ENCODE peak calls at places on chromosomes 6 and 20, in nine cellular contexts. One of them, this sample, is unnamed.

GRCh38 chr20:49924247-49924646 is 8.9 kb upstream of the SPATA2 start:
- DNase-seq in SJSA1: no peak
- DNase-seq in dermis blood vessel endothelial cell: no peak
- DNase-seq in activated naive CD4-positive, alpha-beta T cell: no peak
- DNase-seq in CD8-positive, alpha-beta memory T cell: no peak
- DNase-seq in HEK293T: no peak
- DNase-seq in cardiac fibroblast: no peak
- DNase-seq in stimulated activated CD4-positive, alpha-beta T cell treated with anti-CD3 and anti-CD28 coated beads, Interleukin-1b, Interleukin-23, amount 100 ng/mL, for 24 hours: no peak
- DNase-seq in GM13976: no peak
- DNase-seq in this sample: no peak

GRCh38 chr6:135129139-135129867 is 51.8 kb upstream of the MYB start:
- DNase-seq in stimulated activated CD4-positive, alpha-beta T cell treated with anti-CD3 and anti-CD28 coated beads, Interleukin-1b, Interleukin-23, amount 100 ng/mL, for 24 hours: no peak
- DNase-seq in cardiac fibroblast: no peak
- DNase-seq in SJSA1: no peak
- DNase-seq in CD8-positive, alpha-beta memory T cell: peak; percentile 6
- DNase-seq in GM13976: no peak
- DNase-seq in activated naive CD4-positive, alpha-beta T cell: no peak
- DNase-seq in HEK293T: no peak
- DNase-seq in dermis blood vessel endothelial cell: no peak
- DNase-seq in this sample: no peak

GRCh38 chr6:2857580-2858337 is 16.1 kb upstream of the SERPINB1 start:
- DNase-seq in SJSA1: peak; percentile 68
- DNase-seq in activated naive CD4-positive, alpha-beta T cell: peak; percentile 34
- DNase-seq in dermis blood vessel endothelial cell: peak; percentile 92
- DNase-seq in stimulated activated CD4-positive, alpha-beta T cell treated with anti-CD3 and anti-CD28 coated beads, Interleukin-1b, Interleukin-23, amount 100 ng/mL, for 24 hours: no peak
- DNase-seq in HEK293T: no peak
- DNase-seq in GM13976: peak; percentile 80
- DNase-seq in CD8-positive, alpha-beta memory T cell: peak; percentile 73
- DNase-seq in cardiac fibroblast: peak; percentile 84
- DNase-seq in this sample: peak; percentile 88

GRCh38 chr6:38033442-38033982 is 214.0 kb downstream of the ZFAND3 start:
- DNase-seq in GM13976: no peak
- DNase-seq in HEK293T: no peak
- DNase-seq in CD8-positive, alpha-beta memory T cell: no peak
- DNase-seq in dermis blood vessel endothelial cell: no peak
- DNase-seq in stimulated activated CD4-positive, alpha-beta T cell treated with anti-CD3 and anti-CD28 coated beads, Interleukin-1b, Interleukin-23, amount 100 ng/mL, for 24 hours: no peak
- DNase-seq in SJSA1: no peak
- DNase-seq in cardiac fibroblast: no peak
- DNase-seq in activated naive CD4-positive, alpha-beta T cell: no peak
- DNase-seq in this sample: no peak

GRCh38 chr20:19012671-19013070 is 199.1 kb downstream of the SCP2D1 start:
- DNase-seq in GM13976: no peak
- DNase-seq in stimulated activated CD4-positive, alpha-beta T cell treated with anti-CD3 and anti-CD28 coated beads, Interleukin-1b, Interleukin-23, amount 100 ng/mL, for 24 hours: no peak
- DNase-seq in CD8-positive, alpha-beta memory T cell: no peak
- DNase-seq in HEK293T: no peak
- DNase-seq in SJSA1: no peak
- DNase-seq in activated naive CD4-positive, alpha-beta T cell: no peak
- DNase-seq in dermis blood vessel endothelial cell: no peak
- DNase-seq in cardiac fibroblast: peak; percentile 22
- DNase-seq in this sample: no peak

GRCh38 chr20:23019403-23019802 is 15.7 kb upstream of the SSTR4 start:
- DNase-seq in stimulated activated CD4-positive, alpha-beta T cell treated with anti-CD3 and anti-CD28 coated beads, Interleukin-1b, Interleukin-23, amount 100 ng/mL, for 24 hours: no peak
- DNase-seq in activated naive CD4-positive, alpha-beta T cell: no peak
- DNase-seq in cardiac fibroblast: no peak
- DNase-seq in dermis blood vessel endothelial cell: no peak
- DNase-seq in HEK293T: no peak
- DNase-seq in SJSA1: no peak
- DNase-seq in GM13976: no peak
- DNase-seq in CD8-positive, alpha-beta memory T cell: no peak
- DNase-seq in this sample: no peak

GRCh38 chr6:89287351-89288028 is 27.6 kb downstream of the GABRR2 start:
- DNase-seq in SJSA1: no peak
- DNase-seq in HEK293T: no peak
- DNase-seq in cardiac fibroblast: no peak
- DNase-seq in dermis blood vessel endothelial cell: no peak
- DNase-seq in CD8-positive, alpha-beta memory T cell: no peak
- DNase-seq in stimulated activated CD4-positive, alpha-beta T cell treated with anti-CD3 and anti-CD28 coated beads, Interleukin-1b, Interleukin-23, amount 100 ng/mL, for 24 hours: no peak
- DNase-seq in GM13976: no peak
- DNase-seq in activated naive CD4-positive, alpha-beta T cell: no peak
- DNase-seq in this sample: no peak

GRCh38 chr6:109743739-109744138 is 52.6 kb downstream of the FIG4 start:
- DNase-seq in activated naive CD4-positive, alpha-beta T cell: no peak
- DNase-seq in stimulated activated CD4-positive, alpha-beta T cell treated with anti-CD3 and anti-CD28 coated beads, Interleukin-1b, Interleukin-23, amount 100 ng/mL, for 24 hours: no peak
- DNase-seq in dermis blood vessel endothelial cell: peak; percentile 80
- DNase-seq in cardiac fibroblast: peak; percentile 76
- DNase-seq in GM13976: no peak
- DNase-seq in CD8-positive, alpha-beta memory T cell: no peak
- DNase-seq in SJSA1: peak; percentile 33
- DNase-seq in HEK293T: no peak
- DNase-seq in this sample: peak; percentile 15

GRCh38 chr6:160238786-160239751 is 19.6 kb downstream of the SLC22A2 start:
- DNase-seq in CD8-positive, alpha-beta memory T cell: no peak
- DNase-seq in activated naive CD4-positive, alpha-beta T cell: no peak
- DNase-seq in cardiac fibroblast: peak; percentile 29
- DNase-seq in dermis blood vessel endothelial cell: no peak
- DNase-seq in SJSA1: no peak
- DNase-seq in HEK293T: no peak
- DNase-seq in GM13976: no peak
- DNase-seq in stimulated activated CD4-positive, alpha-beta T cell treated with anti-CD3 and anti-CD28 coated beads, Interleukin-1b, Interleukin-23, amount 100 ng/mL, for 24 hours: no peak
- DNase-seq in this sample: no peak

GRCh38 chr20:31860431-31861345 is 9.6 kb downstream of the DUSP15 start:
- DNase-seq in HEK293T: no peak
- DNase-seq in activated naive CD4-positive, alpha-beta T cell: no peak
- DNase-seq in GM13976: peak; percentile 54
- DNase-seq in cardiac fibroblast: peak; percentile 61
- DNase-seq in dermis blood vessel endothelial cell: peak; percentile 34
- DNase-seq in CD8-positive, alpha-beta memory T cell: no peak
- DNase-seq in stimulated activated CD4-positive, alpha-beta T cell treated with anti-CD3 and anti-CD28 coated beads, Interleukin-1b, Interleukin-23, amount 100 ng/mL, for 24 hours: no peak
- DNase-seq in SJSA1: no peak
- DNase-seq in this sample: no peak

GRCh38 chr6:52253494-52253893 is 9.2 kb upstream of the IL17F start:
- DNase-seq in CD8-positive, alpha-beta memory T cell: no peak
- DNase-seq in stimulated activated CD4-positive, alpha-beta T cell treated with anti-CD3 and anti-CD28 coated beads, Interleukin-1b, Interleukin-23, amount 100 ng/mL, for 24 hours: no peak
- DNase-seq in SJSA1: no peak
- DNase-seq in HEK293T: no peak
- DNase-seq in dermis blood vessel endothelial cell: no peak
- DNase-seq in activated naive CD4-positive, alpha-beta T cell: no peak
- DNase-seq in cardiac fibroblast: no peak
- DNase-seq in GM13976: no peak
- DNase-seq in this sample: peak; percentile 41

GRCh38 chr6:100944644-100945043 is 63.5 kb upstream of the ASCC3 start:
- DNase-seq in GM13976: no peak
- DNase-seq in CD8-positive, alpha-beta memory T cell: no peak
- DNase-seq in dermis blood vessel endothelial cell: no peak
- DNase-seq in activated naive CD4-positive, alpha-beta T cell: no peak
- DNase-seq in HEK293T: no peak
- DNase-seq in SJSA1: no peak
- DNase-seq in stimulated activated CD4-positive, alpha-beta T cell treated with anti-CD3 and anti-CD28 coated beads, Interleukin-1b, Interleukin-23, amount 100 ng/mL, for 24 hours: no peak
- DNase-seq in cardiac fibroblast: no peak
- DNase-seq in this sample: no peak

GRCh38 chr20:55893031-55893430 is 112.3 kb downstream of the CBLN4 start:
- DNase-seq in cardiac fibroblast: peak; percentile 2
- DNase-seq in stimulated activated CD4-positive, alpha-beta T cell treated with anti-CD3 and anti-CD28 coated beads, Interleukin-1b, Interleukin-23, amount 100 ng/mL, for 24 hours: no peak
- DNase-seq in HEK293T: no peak
- DNase-seq in GM13976: no peak
- DNase-seq in CD8-positive, alpha-beta memory T cell: no peak
- DNase-seq in SJSA1: no peak
- DNase-seq in dermis blood vessel endothelial cell: no peak
- DNase-seq in activated naive CD4-positive, alpha-beta T cell: no peak
- DNase-seq in this sample: no peak

GRCh38 chr6:21342496-21342895 is 251.1 kb upstream of the SOX4 start:
- DNase-seq in stimulated activated CD4-positive, alpha-beta T cell treated with anti-CD3 and anti-CD28 coated beads, Interleukin-1b, Interleukin-23, amount 100 ng/mL, for 24 hours: no peak
- DNase-seq in dermis blood vessel endothelial cell: no peak
- DNase-seq in HEK293T: no peak
- DNase-seq in SJSA1: no peak
- DNase-seq in CD8-positive, alpha-beta memory T cell: no peak
- DNase-seq in cardiac fibroblast: no peak
- DNase-seq in GM13976: no peak
- DNase-seq in activated naive CD4-positive, alpha-beta T cell: no peak
- DNase-seq in this sample: peak; percentile 34

GRCh38 chr6:133768656-133769295 is 120.1 kb upstream of the TCF21 start:
- DNase-seq in stimulated activated CD4-positive, alpha-beta T cell treated with anti-CD3 and anti-CD28 coated beads, Interleukin-1b, Interleukin-23, amount 100 ng/mL, for 24 hours: no peak
- DNase-seq in SJSA1: no peak
- DNase-seq in activated naive CD4-positive, alpha-beta T cell: no peak
- DNase-seq in dermis blood vessel endothelial cell: peak; percentile 67
- DNase-seq in HEK293T: no peak
- DNase-seq in cardiac fibroblast: peak; percentile 77
- DNase-seq in CD8-positive, alpha-beta memory T cell: no peak
- DNase-seq in GM13976: no peak
- DNase-seq in this sample: peak; percentile 10

GRCh38 chr6:156030053-156030452 is 574.4 kb upstream of the NOX3 start:
- DNase-seq in HEK293T: no peak
- DNase-seq in dermis blood vessel endothelial cell: no peak
- DNase-seq in GM13976: no peak
- DNase-seq in SJSA1: no peak
- DNase-seq in CD8-positive, alpha-beta memory T cell: no peak
- DNase-seq in stimulated activated CD4-positive, alpha-beta T cell treated with anti-CD3 and anti-CD28 coated beads, Interleukin-1b, Interleukin-23, amount 100 ng/mL, for 24 hours: no peak
- DNase-seq in cardiac fibroblast: no peak
- DNase-seq in activated naive CD4-positive, alpha-beta T cell: no peak
- DNase-seq in this sample: no peak

GRCh38 chr6:29510202-29510601 is 22.4 kb upstream of the MAS1L start:
- DNase-seq in SJSA1: no peak
- DNase-seq in activated naive CD4-positive, alpha-beta T cell: no peak
- DNase-seq in HEK293T: peak; percentile 61
- DNase-seq in CD8-positive, alpha-beta memory T cell: no peak
- DNase-seq in cardiac fibroblast: no peak
- DNase-seq in stimulated activated CD4-positive, alpha-beta T cell treated with anti-CD3 and anti-CD28 coated beads, Interleukin-1b, Interleukin-23, amount 100 ng/mL, for 24 hours: no peak
- DNase-seq in GM13976: peak; percentile 12
- DNase-seq in dermis blood vessel endothelial cell: no peak
- DNase-seq in this sample: no peak

GRCh38 chr20:6044102-6044501 is 9.8 kb downstream of the LRRN4 start:
- DNase-seq in GM13976: no peak
- DNase-seq in dermis blood vessel endothelial cell: no peak
- DNase-seq in HEK293T: no peak
- DNase-seq in stimulated activated CD4-positive, alpha-beta T cell treated with anti-CD3 and anti-CD28 coated beads, Interleukin-1b, Interleukin-23, amount 100 ng/mL, for 24 hours: no peak
- DNase-seq in CD8-positive, alpha-beta memory T cell: no peak
- DNase-seq in activated naive CD4-positive, alpha-beta T cell: no peak
- DNase-seq in SJSA1: no peak
- DNase-seq in cardiac fibroblast: no peak
- DNase-seq in this sample: no peak

GRCh38 chr6:43220439-43220951 is 8.8 kb downstream of the DNPH1 start:
- DNase-seq in CD8-positive, alpha-beta memory T cell: no peak
- DNase-seq in dermis blood vessel endothelial cell: no peak
- DNase-seq in stimulated activated CD4-positive, alpha-beta T cell treated with anti-CD3 and anti-CD28 coated beads, Interleukin-1b, Interleukin-23, amount 100 ng/mL, for 24 hours: no peak
- DNase-seq in SJSA1: no peak
- DNase-seq in HEK293T: no peak
- DNase-seq in cardiac fibroblast: no peak
- DNase-seq in activated naive CD4-positive, alpha-beta T cell: no peak
- DNase-seq in GM13976: no peak
- DNase-seq in this sample: no peak

GRCh38 chr6:52574709-52575489 is 2.0 kb downstream of the TRAM2 start:
- DNase-seq in dermis blood vessel endothelial cell: peak; percentile 53
- DNase-seq in CD8-positive, alpha-beta memory T cell: peak; percentile 54
- DNase-seq in activated naive CD4-positive, alpha-beta T cell: peak; percentile 33
- DNase-seq in SJSA1: peak; percentile 65
- DNase-seq in HEK293T: no peak
- DNase-seq in cardiac fibroblast: peak; percentile 63
- DNase-seq in stimulated activated CD4-positive, alpha-beta T cell treated with anti-CD3 and anti-CD28 coated beads, Interleukin-1b, Interleukin-23, amount 100 ng/mL, for 24 hours: no peak
- DNase-seq in GM13976: peak; percentile 76
- DNase-seq in this sample: no peak

GRCh38 chr20:61966492-61967244 is 99.0 kb downstream of the TAF4 start:
- DNase-seq in cardiac fibroblast: no peak
- DNase-seq in dermis blood vessel endothelial cell: no peak
- DNase-seq in SJSA1: no peak
- DNase-seq in GM13976: no peak
- DNase-seq in CD8-positive, alpha-beta memory T cell: no peak
- DNase-seq in stimulated activated CD4-positive, alpha-beta T cell treated with anti-CD3 and anti-CD28 coated beads, Interleukin-1b, Interleukin-23, amount 100 ng/mL, for 24 hours: no peak
- DNase-seq in HEK293T: no peak
- DNase-seq in activated naive CD4-positive, alpha-beta T cell: no peak
- DNase-seq in this sample: no peak

GRCh38 chr6:134466751-134467525 is 149.0 kb upstream of the SGK1 start:
- DNase-seq in HEK293T: no peak
- DNase-seq in dermis blood vessel endothelial cell: peak; percentile 28
- DNase-seq in activated naive CD4-positive, alpha-beta T cell: no peak
- DNase-seq in SJSA1: no peak
- DNase-seq in CD8-positive, alpha-beta memory T cell: no peak
- DNase-seq in GM13976: no peak
- DNase-seq in cardiac fibroblast: peak; percentile 39
- DNase-seq in stimulated activated CD4-positive, alpha-beta T cell treated with anti-CD3 and anti-CD28 coated beads, Interleukin-1b, Interleukin-23, amount 100 ng/mL, for 24 hours: no peak
- DNase-seq in this sample: no peak

GRCh38 chr6:41922154-41922553 is 855 bp downstream of the BYSL start:
- DNase-seq in activated naive CD4-positive, alpha-beta T cell: no peak
- DNase-seq in dermis blood vessel endothelial cell: peak; percentile 41
- DNase-seq in SJSA1: no peak
- DNase-seq in CD8-positive, alpha-beta memory T cell: no peak
- DNase-seq in GM13976: no peak
- DNase-seq in stimulated activated CD4-positive, alpha-beta T cell treated with anti-CD3 and anti-CD28 coated beads, Interleukin-1b, Interleukin-23, amount 100 ng/mL, for 24 hours: no peak
- DNase-seq in cardiac fibroblast: no peak
- DNase-seq in HEK293T: no peak
- DNase-seq in this sample: no peak

GRCh38 chr6:147132889-147133288 is 71.3 kb upstream of the STXBP5 start:
- DNase-seq in cardiac fibroblast: peak; percentile 64
- DNase-seq in stimulated activated CD4-positive, alpha-beta T cell treated with anti-CD3 and anti-CD28 coated beads, Interleukin-1b, Interleukin-23, amount 100 ng/mL, for 24 hours: no peak
- DNase-seq in activated naive CD4-positive, alpha-beta T cell: no peak
- DNase-seq in SJSA1: no peak
- DNase-seq in CD8-positive, alpha-beta memory T cell: no peak
- DNase-seq in HEK293T: no peak
- DNase-seq in GM13976: no peak
- DNase-seq in dermis blood vessel endothelial cell: no peak
- DNase-seq in this sample: peak; percentile 32

GRCh38 chr6:53492860-53493634 is 51.9 kb downstream of the GCLC start:
- DNase-seq in CD8-positive, alpha-beta memory T cell: no peak
- DNase-seq in cardiac fibroblast: peak; percentile 79
- DNase-seq in stimulated activated CD4-positive, alpha-beta T cell treated with anti-CD3 and anti-CD28 coated beads, Interleukin-1b, Interleukin-23, amount 100 ng/mL, for 24 hours: peak; percentile 26
- DNase-seq in dermis blood vessel endothelial cell: peak; percentile 70
- DNase-seq in activated naive CD4-positive, alpha-beta T cell: no peak
- DNase-seq in HEK293T: peak; percentile 32
- DNase-seq in SJSA1: peak; percentile 78
- DNase-seq in GM13976: peak; percentile 20
- DNase-seq in this sample: peak; percentile 73

GRCh38 chr6:39850897-39851296 is 58.7 kb downstream of the DAAM2 start:
- DNase-seq in SJSA1: no peak
- DNase-seq in cardiac fibroblast: peak; percentile 38
- DNase-seq in stimulated activated CD4-positive, alpha-beta T cell treated with anti-CD3 and anti-CD28 coated beads, Interleukin-1b, Interleukin-23, amount 100 ng/mL, for 24 hours: no peak
- DNase-seq in GM13976: no peak
- DNase-seq in activated naive CD4-positive, alpha-beta T cell: no peak
- DNase-seq in dermis blood vessel endothelial cell: no peak
- DNase-seq in CD8-positive, alpha-beta memory T cell: no peak
- DNase-seq in HEK293T: no peak
- DNase-seq in this sample: peak; percentile 45

GRCh38 chr20:47726632-47727031 is 58.6 kb downstream of the SULF2 start:
- DNase-seq in activated naive CD4-positive, alpha-beta T cell: no peak
- DNase-seq in cardiac fibroblast: no peak
- DNase-seq in CD8-positive, alpha-beta memory T cell: no peak
- DNase-seq in HEK293T: no peak
- DNase-seq in dermis blood vessel endothelial cell: no peak
- DNase-seq in SJSA1: no peak
- DNase-seq in GM13976: no peak
- DNase-seq in stimulated activated CD4-positive, alpha-beta T cell treated with anti-CD3 and anti-CD28 coated beads, Interleukin-1b, Interleukin-23, amount 100 ng/mL, for 24 hours: no peak
- DNase-seq in this sample: no peak